ENCODE peak calls at places on chromosomes 1 and 21, in five cellular contexts. B is esophagus squamous epithelium, Y is right atrium auricular region, O is testis, A is sigmoid colon. K is an unnamed sample.
A peak's percentile ranks its signal among the peaks of the same experiment; 100 is the strongest.

GRCh38 chr1:236844499-236845271 is 49.6 kb downstream of the MTR start:
- DNase-seq in Y (no peak), B (no peak), A (no peak), O (peak; percentile 44), K (no peak)

GRCh38 chr1:233135833-233136232 is 159.7 kb downstream of the PCNX2 start:
- DNase-seq in Y (no peak), B (no peak), A (no peak), O (no peak), K (no peak)

GRCh38 chr1:84069236-84069845 is 70.4 kb upstream of the TTLL7 start:
- DNase-seq in A (no peak), Y (no peak), B (no peak), O (no peak), K (no peak)

GRCh38 chr1:45999507-45999906 is 132.9 kb downstream of the PIK3R3 start:
- DNase-seq in O (no peak), A (no peak), B (no peak), Y (no peak), K (no peak)

GRCh38 chr21:39681257-39681656 is 63.7 kb upstream of the IGSF5 start:
- DNase-seq in Y (no peak), O (no peak), B (no peak), A (no peak), K (no peak)

GRCh38 chr1:10607228-10607627 is 132.5 kb downstream of the PEX14 start:
- DNase-seq in O (no peak), B (no peak), Y (no peak), A (no peak), K (no peak)

GRCh38 chr1:231991231-231991630 is 364.6 kb downstream of the DISC1 start:
- DNase-seq in O (no peak), Y (no peak), A (no peak), B (no peak), K (no peak)

GRCh38 chr1:11193376-11193775 is 4.2 kb downstream of the ANGPTL7 start:
- DNase-seq in O (no peak), A (no peak), B (no peak), Y (no peak), K (no peak)

GRCh38 chr1:31605908-31606427 is 11.5 kb upstream of the HCRTR1 start:
- DNase-seq in B (no peak), A (no peak), Y (no peak), O (no peak), K (no peak)

GRCh38 chr1:26784023-26784871 is 3.5 kb upstream of the PIGV start:
- DNase-seq in O (peak; percentile 81), B (no peak), Y (peak; percentile 85), A (peak; percentile 79), K (no peak)

GRCh38 chr1:8510041-8510823 is 192.3 kb downstream of the SLC45A1 start:
- DNase-seq in B (no peak), Y (peak; percentile 73), A (peak; percentile 77), O (peak; percentile 38), K (no peak)

GRCh38 chr1:112546076-112546475 is 37.3 kb downstream of the WNT2B start:
- DNase-seq in Y (no peak), A (no peak), B (no peak), O (no peak), K (no peak)

GRCh38 chr1:1891349-1892078 is 627 bp upstream of the GNB1 start:
- DNase-seq in Y (no peak), O (peak; percentile 83), B (no peak), A (peak; percentile 89), K (peak; percentile 81)

GRCh38 chr1:216368249-216368648 is 55.0 kb downstream of the USH2A start:
- DNase-seq in B (no peak), A (no peak), O (no peak), Y (no peak), K (no peak)

GRCh38 chr1:228020686-228021525 is 14.1 kb downstream of the WNT3A start:
- DNase-seq in A (peak; percentile 21), B (no peak), Y (no peak), O (peak; percentile 4), K (no peak)

GRCh38 chr1:230368871-230369270 is 57.3 kb downstream of the PGBD5 start:
- DNase-seq in A (no peak), O (no peak), B (no peak), Y (no peak), K (no peak)

GRCh38 chr1:57142999-57143398 is 177.2 kb upstream of the C8B start:
- DNase-seq in B (no peak), O (no peak), Y (no peak), A (no peak), K (no peak)

GRCh38 chr1:230458509-230458908 is 32.4 kb upstream of the PGBD5 start:
- DNase-seq in Y (no peak), B (no peak), A (no peak), O (no peak), K (no peak)

GRCh38 chr1:80645621-80646020 is 1155.1 kb upstream of the ADGRL2 start:
- DNase-seq in A (no peak), Y (no peak), B (no peak), O (no peak), K (no peak)

GRCh38 chr1:205258313-205259176 is 30.8 kb downstream of the TMCC2 start:
- DNase-seq in A (no peak), B (no peak), O (no peak), Y (no peak), K (no peak)

GRCh38 chr1:208243851-208244583 is at the start of gene PLXNA2:
- DNase-seq in Y (peak; percentile 85), B (peak; percentile 32), O (peak; percentile 69), A (peak; percentile 90), K (peak; percentile 45)
- H3K27ac ChIP-seq in Y (peak within 1 kb of the TSS; percentile 88), B (peak within 1 kb of the TSS; percentile 88), O (peak within 1 kb of the TSS; percentile 83), A (peak within 1 kb of the TSS; percentile 86), K (peak within 1 kb of the TSS; percentile 63)

GRCh38 chr1:165060285-165060793 is 296.2 kb downstream of the LMX1A start:
- DNase-seq in B (no peak), Y (no peak), A (no peak), O (no peak), K (no peak)
- H3K27me3 ChIP-seq in B (no peaks in the 10 kb centered on the region), Y (no peaks in the 10 kb centered on the region), A (no peaks in the 10 kb centered on the region), O (no peaks in the 10 kb centered on the region), K (no peaks in the 10 kb centered on the region)

GRCh38 chr1:63914706-63915105 is 140.9 kb downstream of the ROR1 start:
- DNase-seq in Y (no peak), A (no peak), B (no peak), O (no peak), K (no peak)
- H3K36me3 ChIP-seq in Y (no peaks in the 10 kb centered on the region), A (no peaks in the 10 kb centered on the region), B (no peaks in the 10 kb centered on the region), O (no peaks in the 10 kb centered on the region), K (no peaks in the 10 kb centered on the region)

DNA sequence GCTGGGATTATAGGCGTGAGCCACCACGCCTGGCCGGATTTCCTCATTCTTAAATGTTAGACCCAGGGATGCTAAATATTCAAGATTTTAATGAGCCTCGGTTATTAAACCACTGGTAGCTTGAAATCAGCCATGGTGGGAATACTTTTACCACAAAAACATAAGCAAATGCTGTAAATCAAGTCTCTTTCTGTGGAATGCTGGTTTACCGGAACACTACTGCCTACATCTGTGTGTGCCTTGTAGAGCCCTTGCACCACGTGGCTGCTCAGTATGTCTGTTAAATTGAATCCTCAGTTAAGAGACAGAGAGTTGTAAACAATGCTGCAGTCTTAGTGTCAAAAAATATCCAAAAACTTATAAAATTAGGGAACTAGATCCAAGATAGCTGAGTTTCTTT is 26.8 kb upstream of the CNN3 start:
- DNase-seq in Y (no peak), O (no peak), A (no peak), B (no peak), K (no peak)
- H3K27ac ChIP-seq in Y (peak overlapping the region; percentile 72), O (peak overlapping the region; percentile 24), A (peak overlapping the region; percentile 16), B (no peak overlapping the region), K (no peak overlapping the region)

GRCh38 chr1:118998171-118998570 is 10.0 kb upstream of the TBX15 start:
- DNase-seq in B (no peak), A (no peak), Y (no peak), O (no peak), K (no peak)
- H3K27me3 ChIP-seq in B (peaks cover 53% of the 10 kb centered on the region), A (peaks cover 96% of the 10 kb centered on the region), Y (peaks cover 57% of the 10 kb centered on the region), O (no peaks in the 10 kb centered on the region), K (peaks cover 41% of the 10 kb centered on the region)

GRCh38 chr1:6625579-6626149 is 996 bp downstream of the THAP3 start:
- DNase-seq in B (no peak), Y (no peak), O (peak; percentile 54), A (peak; percentile 74), K (no peak)
- H3K36me3 ChIP-seq in B (peaks cover 10% of the 10 kb centered on the region), Y (peaks cover 41% of the 10 kb centered on the region), O (no peaks in the 10 kb centered on the region), A (peaks cover 12% of the 10 kb centered on the region), K (peaks cover 23% of the 10 kb centered on the region)

GRCh38 chr21:28943631-28944030 is 49.0 kb downstream of the LTN1 start:
- DNase-seq in O (no peak), A (no peak), B (no peak), Y (no peak), K (no peak)
- H3K27ac ChIP-seq in O (no peak overlapping the region), A (no peak overlapping the region), B (no peak overlapping the region), Y (no peak overlapping the region), K (no peak overlapping the region)

GRCh38 chr1:20498116-20498515 is 9.8 kb downstream of the MUL1 start:
- DNase-seq in Y (no peak), O (no peak), A (no peak), B (no peak), K (no peak)
- H3K27me3 ChIP-seq in Y (no peaks in the 10 kb centered on the region), O (no peaks in the 10 kb centered on the region), A (no peaks in the 10 kb centered on the region), B (no peaks in the 10 kb centered on the region), K (no peaks in the 10 kb centered on the region)

DNA sequence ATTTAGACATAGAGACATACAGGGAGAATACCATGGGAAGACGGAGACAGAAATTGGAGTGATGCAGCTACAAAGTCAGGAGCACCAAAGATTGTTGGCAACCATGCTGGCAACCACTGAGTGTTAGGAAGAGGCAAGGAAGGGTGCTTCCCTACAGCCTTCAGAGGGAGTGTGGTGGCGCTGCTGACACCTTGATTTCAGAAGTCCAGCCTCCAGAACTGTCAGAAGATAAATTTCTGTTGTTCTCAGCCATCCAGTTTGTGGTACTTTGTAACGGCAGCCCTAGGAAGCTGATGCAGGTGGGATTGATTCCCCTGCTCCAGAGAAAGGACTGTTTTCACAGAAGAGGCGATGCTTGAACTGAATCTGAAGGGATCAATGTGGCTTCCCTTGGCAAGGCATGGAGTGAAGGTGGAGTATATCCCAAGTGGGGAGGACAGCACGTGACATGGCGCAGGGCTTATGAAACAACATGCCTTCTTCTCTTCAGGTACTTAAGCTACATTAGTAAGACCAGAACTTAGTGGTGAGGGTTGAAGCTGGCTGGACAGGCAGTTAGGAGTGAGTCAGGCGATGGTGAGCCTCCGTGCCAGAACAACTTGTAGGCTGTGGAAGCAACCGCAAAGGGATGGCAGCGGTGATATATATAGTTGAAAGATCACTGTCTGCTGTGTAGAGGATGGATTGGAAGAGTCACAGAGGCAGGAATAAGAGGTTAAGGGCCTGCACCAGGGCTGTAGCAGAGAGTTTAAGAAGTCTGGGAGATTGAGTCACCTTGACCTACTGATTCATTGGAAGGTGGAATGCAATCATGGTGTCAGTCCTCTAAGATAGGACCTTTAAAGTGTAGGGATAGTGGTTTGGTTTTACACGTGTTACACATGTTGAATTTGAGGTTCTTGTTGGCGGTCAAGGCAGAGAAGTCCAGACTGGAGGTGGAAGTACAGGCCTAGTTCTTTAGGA is 2.1 kb downstream of the LEPR start:
- DNase-seq in O (peak; percentile 60), A (no peak), Y (no peak), B (no peak), K (no peak)
- H3K36me3 ChIP-seq in O (no peaks in the 10 kb centered on the region), A (no peaks in the 10 kb centered on the region), Y (peaks cover 28% of the 10 kb centered on the region), B (peaks cover 9% of the 10 kb centered on the region), K (peaks cover 9% of the 10 kb centered on the region)